ENCODE peak calls at places on chromosomes 12 and 14, in five cellular contexts. M is PC-3, H is GM23338, W is GM23248, S is HCT116. N is an unnamed sample. For H3K9me2 and H3K4me1, the result is how much of the 10 kb centered on the place peaks cover.

GRCh38 chr14:101762530-101763101 is 1.1 kb downstream of the PPP2R5C start:
- DNase-seq in W (no peak), H (no peak), M (no peak), S (no peak), N (no peak)

GRCh38 chr12:49987620-49988303 is 15.0 kb downstream of the AQP6 start:
- DNase-seq in S (no peak), M (no peak), W (no peak), H (no peak), N (no peak)

GRCh38 chr14:76772300-76773187 is 11.3 kb downstream of the VASH1 start:
- DNase-seq in W (no peak), M (no peak), S (no peak), H (peak), N (no peak)

GRCh38 chr14:60637138-60637489 is 12.2 kb downstream of the SIX1 start:
- DNase-seq in H (no peak), S (no peak), W (no peak), M (no peak), N (no peak)

GRCh38 chr14:34301107-34301734 is 160.8 kb downstream of the SPTSSA start:
- DNase-seq in M (peak), W (peak), S (peak), H (peak), N (peak)

GRCh38 chr12:18165422-18165871 is 75.5 kb upstream of the RERGL start:
- DNase-seq in M (peak), W (peak), H (no peak), S (no peak), N (no peak)

GRCh38 chr14:68854421-68854820 is 61.6 kb upstream of the ZFP36L1 start:
- DNase-seq in W (peak), M (no peak), H (no peak), S (no peak), N (no peak)

GRCh38 chr12:26195641-26196423 is 459 bp downstream of the SSPN start:
- DNase-seq in W (peak), H (peak), M (peak), S (no peak), N (no peak)

GRCh38 chr12:124425667-124426066 is 130.8 kb downstream of the RFLNA start:
- DNase-seq in H (no peak), S (no peak), W (no peak), M (no peak), N (no peak)

GRCh38 chr12:124428792-124429281 is 133.9 kb downstream of the RFLNA start:
- DNase-seq in H (no peak), M (no peak), S (no peak), W (peak), N (no peak)

GRCh38 chr12:124428136-124428791 is 133.4 kb downstream of the RFLNA start:
- DNase-seq in S (no peak), W (peak), H (no peak), M (no peak), N (no peak)

GRCh38 chr12:124424516-124424905 is 129.6 kb downstream of the RFLNA start:
- DNase-seq in H (no peak), M (no peak), S (no peak), W (no peak), N (no peak)

DNA sequence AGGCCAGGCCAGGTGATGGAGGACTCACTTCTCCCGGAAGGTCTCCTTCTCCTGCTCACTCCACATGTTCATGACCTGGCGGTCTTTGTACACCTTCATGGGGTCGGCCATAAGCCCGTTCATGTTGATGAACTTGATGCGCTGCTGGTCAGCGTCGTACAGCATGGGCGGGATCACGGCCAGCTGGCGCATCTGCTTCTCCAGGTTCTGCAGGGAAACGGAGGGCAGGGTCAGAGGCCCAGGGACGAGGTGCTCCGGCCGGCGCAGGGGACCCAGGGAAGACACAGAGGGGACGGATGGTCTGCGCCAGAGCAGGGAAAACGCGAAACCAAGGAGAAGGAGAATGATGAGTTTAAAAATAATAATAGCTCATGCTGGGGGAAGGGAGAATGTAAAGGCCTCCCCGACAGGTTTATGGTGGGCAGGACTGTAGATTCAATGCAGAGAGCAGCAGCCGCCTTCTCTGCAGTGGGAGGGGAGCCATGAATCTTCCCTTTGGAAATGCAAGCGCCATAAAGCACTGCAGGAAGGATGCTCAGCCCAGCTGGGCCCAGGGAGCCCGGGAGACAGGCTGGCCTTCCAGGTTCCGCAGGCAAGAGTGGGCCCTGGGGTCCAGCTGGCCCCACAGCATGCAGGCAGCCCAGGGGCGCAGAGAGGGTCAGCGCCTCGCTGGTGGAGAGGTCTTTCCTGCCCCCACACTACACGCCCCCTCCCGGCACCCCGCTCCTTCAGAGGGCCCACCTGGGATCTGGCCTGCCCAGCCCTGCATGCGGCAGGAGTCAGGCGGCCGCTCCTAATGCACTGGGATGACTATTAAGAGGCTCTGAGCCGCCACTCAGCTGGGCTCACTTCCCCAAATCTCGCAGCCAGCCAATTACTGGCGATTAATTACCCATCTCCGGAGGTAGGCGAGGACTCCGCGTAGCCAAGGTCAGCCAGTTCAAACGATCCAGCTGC is 132.0 kb downstream of the RFLNA start:
- DNase-seq in M (no peak), H (no peak), W (no peak), S (no peak), N (no peak)
- H3K9me2 ChIP-seq in M (under half), H (under half), W (under half), S (under half), N (under half)

GRCh38 chr14:95533822-95534221 is 1.0 kb upstream of the GLRX5 start:
- DNase-seq in H (peak), S (no peak), W (peak), M (no peak), N (peak)
- H3K4me1 ChIP-seq in H (under half), S (half or more), W (half or more), M (under half), N (under half)

GRCh38 chr14:78319411-78319810 is 149.2 kb downstream of the NRXN3 start:
- DNase-seq in S (no peak), M (no peak), W (no peak), H (no peak), N (no peak)
- H3K9me2 ChIP-seq in S (under half), M (under half), W (under half), H (under half), N (under half)

GRCh38 chr14:23079716-23080115 is 15.2 kb downstream of the ACIN1 start:
- DNase-seq in H (no peak), S (no peak), M (no peak), W (peak), N (no peak)

GRCh38 chr14:23078692-23079116 is 16.2 kb downstream of the ACIN1 start:
- DNase-seq in W (peak), M (peak), S (no peak), H (no peak), N (no peak)

GRCh38 chr14:23076785-23077408 is 18.0 kb downstream of the ACIN1 start:
- DNase-seq in S (no peak), H (peak), W (peak), M (peak), N (peak)

GRCh38 chr14:23080474-23080873 is 14.5 kb downstream of the ACIN1 start:
- DNase-seq in M (no peak), H (no peak), S (no peak), W (no peak), N (no peak)

GRCh38 chr14:23077962-23078361 is 17.0 kb downstream of the ACIN1 start:
- DNase-seq in H (no peak), W (peak), S (no peak), M (no peak), N (no peak)
- H3K4me1 ChIP-seq in H (under half), W (under half), S (under half), M (under half), N (under half)

GRCh38 chr14:92846162-92846897 is 52.2 kb downstream of the GOLGA5 start:
- DNase-seq in M (peak), S (peak), H (no peak), W (peak), N (no peak)

GRCh38 chr14:92847220-92848148 is 53.4 kb downstream of the GOLGA5 start:
- DNase-seq in M (no peak), S (no peak), H (no peak), W (no peak), N (no peak)

GRCh38 chr14:92844220-92844619 is 50.1 kb downstream of the GOLGA5 start:
- DNase-seq in M (peak), W (peak), H (no peak), S (no peak), N (peak)

GRCh38 chr14:92850492-92850891 is 56.4 kb downstream of the GOLGA5 start:
- DNase-seq in W (peak), H (no peak), M (no peak), S (no peak), N (no peak)

DNA sequence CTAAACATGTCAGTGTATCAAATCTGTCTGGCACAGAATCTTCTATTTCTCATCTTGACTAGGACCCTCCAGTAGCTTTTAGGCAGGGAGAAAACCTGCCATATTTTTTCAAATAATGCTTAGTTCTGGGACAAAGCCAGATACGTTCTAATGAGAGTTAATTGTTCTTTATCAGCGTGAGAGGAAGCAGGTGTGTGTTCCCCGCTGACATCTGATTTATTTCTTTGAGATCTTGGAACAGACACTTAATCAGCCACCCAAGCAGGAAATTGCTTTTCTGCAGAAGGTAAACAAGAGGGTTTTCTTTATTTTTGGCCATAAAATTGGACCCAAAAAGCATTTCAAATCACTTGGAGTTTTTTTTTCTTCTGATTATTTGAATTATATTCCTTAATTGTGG is 54.8 kb downstream of the GOLGA5 start:
- DNase-seq in H (no peak), S (no peak), M (no peak), W (no peak), N (no peak)
- H3K9me2 ChIP-seq in H (under half), S (under half), M (under half), W (under half), N (under half)